ENCODE peak calls at places on chromosomes 1 and 21, in five cellular contexts. S is HCT116, M is SK-N-SH, B is GM12878, G is K562. H is an unnamed sample.

GRCh38 chr1:29096255-29096896 is 27.3 kb downstream of the TMEM200B start:
- DNase-seq in G (no peak), M (no peak), B (no peak), S (no peak), H (no peak)

GRCh38 chr1:15948091-15948591 is 27.8 kb downstream of the ZBTB17 start:
- DNase-seq in B (no peak), S (no peak), M (no peak), G (no peak), H (peak)

GRCh38 chr21:36134820-36135390 is at the start of gene CBR3:
- DNase-seq in B (no peak), M (peak), S (no peak), G (no peak), H (peak)

GRCh38 chr1:218850367-218850766 is 323.3 kb upstream of the LYPLAL1 start:
- DNase-seq in G (no peak), B (no peak), S (no peak), M (no peak), H (no peak)

GRCh38 chr1:27689423-27690173 is 17.6 kb upstream of the IFI6 start:
- DNase-seq in G (no peak), B (peak), S (no peak), M (no peak), H (no peak)

GRCh38 chr1:237562247-237562823 is 328.4 kb downstream of the ZP4 start:
- DNase-seq in G (peak), S (no peak), M (peak), B (peak), H (peak)

GRCh38 chr1:201578008-201578888 is 39.3 kb downstream of the NAV1 start:
- DNase-seq in B (no peak), S (no peak), M (no peak), G (peak), H (no peak)

GRCh38 chr1:205147191-205147590 is 25.4 kb upstream of the RBBP5 start:
- DNase-seq in B (no peak), M (no peak), S (no peak), G (no peak), H (no peak)

GRCh38 chr1:219518168-219518905 is 94.6 kb downstream of the ZC3H11B start:
- DNase-seq in M (peak), G (no peak), S (no peak), B (no peak), H (no peak)

GRCh38 chr1:54940027-54940426 is 40.4 kb upstream of the TMEM61 start:
- DNase-seq in B (no peak), S (no peak), M (no peak), G (no peak), H (peak)

GRCh38 chr1:152954436-152954835 is 7.4 kb downstream of the SPRR5 start:
- DNase-seq in G (no peak), S (no peak), B (no peak), M (no peak), H (no peak)

GRCh38 chr1:7294636-7295035 is 476.5 kb upstream of the VAMP3 start:
- DNase-seq in B (no peak), S (no peak), G (no peak), M (no peak), H (no peak)

GRCh38 chr1:221801773-221802516 is 60.1 kb upstream of the DUSP10 start:
- DNase-seq in M (no peak), G (no peak), S (no peak), B (no peak), H (peak)

GRCh38 chr1:158952416-158952815 is 21.1 kb downstream of the PYHIN1 start:
- DNase-seq in G (no peak), M (no peak), S (no peak), B (no peak), H (no peak)

GRCh38 chr1:82323144-82323543 is 522.4 kb downstream of the ADGRL2 start:
- DNase-seq in G (no peak), S (no peak), B (no peak), M (no peak), H (no peak)

GRCh38 chr1:167651161-167651693 is 21.2 kb downstream of the RCSD1 start:
- DNase-seq in M (no peak), B (no peak), G (no peak), S (no peak), H (no peak)

GRCh38 chr1:156571261-156571958 is 955 bp downstream of the IQGAP3 start:
- DNase-seq in G (no peak), S (no peak), M (no peak), B (no peak), H (no peak)

GRCh38 chr1:8420318-8420717 is 102.4 kb downstream of the SLC45A1 start:
- DNase-seq in B (no peak), M (no peak), G (no peak), S (no peak), H (no peak)

GRCh38 chr1:225347123-225347683 is 80.6 kb downstream of the LBR start:
- DNase-seq in M (no peak), B (peak), G (no peak), S (no peak), H (peak)

GRCh38 chr1:8408151-8408839 is 90.4 kb downstream of the SLC45A1 start:
- DNase-seq in G (no peak), M (no peak), B (no peak), S (no peak), H (peak)

GRCh38 chr1:85465099-85465790 is at the start of gene DDAH1:
- DNase-seq in S (peak), M (peak), B (no peak), G (no peak), H (peak)

GRCh38 chr21:35563885-35564451 is 496.4 kb downstream of the SETD4 start:
- DNase-seq in G (no peak), M (no peak), S (no peak), B (no peak), H (no peak)

GRCh38 chr1:212699839-212700596 is at the start of gene BATF3:
- DNase-seq in B (no peak), M (peak), S (no peak), G (peak), H (peak)

GRCh38 chr1:229781453-229781852 is 155.4 kb downstream of the URB2 start:
- DNase-seq in M (no peak), G (no peak), B (no peak), S (peak), H (peak)

GRCh38 chr1:5099558-5099957 is 445.1 kb downstream of the AJAP1 start:
- DNase-seq in M (no peak), B (no peak), S (no peak), G (no peak), H (no peak)

GRCh38 chr1:161962094-161962887 is 61.4 kb downstream of the OLFML2B start:
- DNase-seq in G (no peak), S (peak), B (peak), M (no peak), H (no peak)

GRCh38 chr1:183272390-183272801 is 86.3 kb downstream of the LAMC2 start:
- DNase-seq in M (no peak), G (no peak), B (no peak), S (no peak), H (no peak)
- H2AFZ ChIP-seq in M (peak), G (no peak), B (no peak), S (peak), H (no peak)

GRCh38 chr1:32753532-32754281 is 51.1 kb upstream of the SYNC start:
- DNase-seq in S (no peak), G (peak), B (no peak), M (peak), H (peak)
- TF ChIP-seq POLR2AphosphoS5 in S (no peak), G (peak), B (no peak), M (no peak), H (peak)

GRCh38 chr1:38030596-38031512 is 15.7 kb downstream of the POU3F1 start:
- DNase-seq in S (no peak), M (no peak), B (no peak), G (no peak), H (no peak)
- H2AFZ ChIP-seq in S (no peak), M (no peak), B (peak), G (no peak), H (no peak)

GRCh38 chr1:226626577-226626956 is 78.0 kb downstream of the STUM start:
- DNase-seq in G (peak), M (peak), S (peak), B (peak), H (peak)
- TF ChIP-seq POLR2AphosphoS5 in G (no peak), M (no peak), S (no peak), B (no peak), H (no peak)

GRCh38 chr1:94283462-94283861 is 46.1 kb upstream of the ARHGAP29 start:
- DNase-seq in B (no peak), S (no peak), G (no peak), M (no peak), H (no peak)

GRCh38 chr1:94286864-94287437 is 49.6 kb upstream of the ARHGAP29 start:
- DNase-seq in B (no peak), G (no peak), M (no peak), S (no peak), H (no peak)

GRCh38 chr1:94284481-94284880 is 47.1 kb upstream of the ARHGAP29 start:
- DNase-seq in B (no peak), S (no peak), M (no peak), G (no peak), H (no peak)

GRCh38 chr1:94282143-94282711 is 44.8 kb upstream of the ARHGAP29 start:
- DNase-seq in M (no peak), G (no peak), S (no peak), B (no peak), H (no peak)

DNA sequence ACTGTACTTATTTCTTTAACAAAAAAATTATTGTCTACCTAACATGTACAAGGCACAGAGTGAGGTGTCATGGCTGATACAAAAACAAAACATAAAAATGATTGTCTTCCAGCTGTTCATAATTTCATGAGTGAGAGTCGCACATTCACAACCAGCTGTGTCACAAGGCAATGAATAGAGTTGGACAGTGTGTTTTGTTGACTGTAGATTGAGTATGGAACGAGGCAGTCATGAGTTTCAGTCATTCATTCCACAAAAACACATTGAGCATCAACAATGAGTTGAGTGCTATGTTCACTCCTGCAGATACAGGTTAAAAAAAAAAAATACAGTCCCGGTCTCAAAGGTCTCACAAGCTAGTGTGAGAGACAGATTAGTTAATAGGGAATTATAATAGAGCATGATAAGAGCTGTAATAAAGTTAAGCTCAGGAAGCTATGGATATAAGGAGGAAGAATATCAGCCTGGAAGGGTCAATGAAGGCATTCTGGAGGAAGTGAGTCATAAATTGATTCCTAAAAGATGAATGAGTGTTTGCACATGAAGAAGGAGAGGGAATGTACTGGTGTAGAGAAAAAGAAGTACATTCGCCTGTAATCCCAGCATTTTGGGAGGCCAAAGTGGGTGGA is 47.8 kb upstream of the ARHGAP29 start:
- DNase-seq in M (no peak), B (no peak), G (no peak), S (no peak), H (no peak)
- H2AFZ ChIP-seq in M (no peak), B (no peak), G (no peak), S (no peak), H (no peak)

DNA sequence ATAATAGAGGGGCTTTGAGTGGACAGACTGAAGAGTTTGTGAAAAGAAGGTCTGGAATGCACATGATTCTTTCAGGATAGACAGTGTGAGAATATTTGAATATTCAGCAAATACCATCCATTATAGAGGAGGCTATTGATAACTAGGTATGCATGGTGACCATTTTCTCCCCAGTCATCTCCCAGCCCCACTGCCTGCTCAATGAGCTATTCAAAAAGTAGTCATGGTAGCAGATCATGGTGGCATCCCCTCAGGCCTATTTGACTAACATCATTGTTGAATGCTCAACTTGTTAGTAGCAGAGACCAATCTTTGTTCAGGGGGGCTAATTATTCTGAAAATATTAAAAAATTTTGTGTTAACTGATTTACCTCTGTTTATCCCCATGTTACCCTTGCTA is 311.6 kb downstream of the S1PR1 start:
- DNase-seq in G (no peak), B (no peak), S (no peak), M (no peak), H (no peak)
- TF ChIP-seq POLR2AphosphoS5 in G (no peak), B (no peak), S (no peak), M (no peak), H (no peak)

GRCh38 chr21:37219766-37220432 is 47.2 kb downstream of the VPS26C start:
- DNase-seq in G (no peak), S (no peak), M (no peak), B (no peak), H (no peak)
- H2AFZ ChIP-seq in G (no peak), S (no peak), M (peak), B (peak), H (peak)

DNA sequence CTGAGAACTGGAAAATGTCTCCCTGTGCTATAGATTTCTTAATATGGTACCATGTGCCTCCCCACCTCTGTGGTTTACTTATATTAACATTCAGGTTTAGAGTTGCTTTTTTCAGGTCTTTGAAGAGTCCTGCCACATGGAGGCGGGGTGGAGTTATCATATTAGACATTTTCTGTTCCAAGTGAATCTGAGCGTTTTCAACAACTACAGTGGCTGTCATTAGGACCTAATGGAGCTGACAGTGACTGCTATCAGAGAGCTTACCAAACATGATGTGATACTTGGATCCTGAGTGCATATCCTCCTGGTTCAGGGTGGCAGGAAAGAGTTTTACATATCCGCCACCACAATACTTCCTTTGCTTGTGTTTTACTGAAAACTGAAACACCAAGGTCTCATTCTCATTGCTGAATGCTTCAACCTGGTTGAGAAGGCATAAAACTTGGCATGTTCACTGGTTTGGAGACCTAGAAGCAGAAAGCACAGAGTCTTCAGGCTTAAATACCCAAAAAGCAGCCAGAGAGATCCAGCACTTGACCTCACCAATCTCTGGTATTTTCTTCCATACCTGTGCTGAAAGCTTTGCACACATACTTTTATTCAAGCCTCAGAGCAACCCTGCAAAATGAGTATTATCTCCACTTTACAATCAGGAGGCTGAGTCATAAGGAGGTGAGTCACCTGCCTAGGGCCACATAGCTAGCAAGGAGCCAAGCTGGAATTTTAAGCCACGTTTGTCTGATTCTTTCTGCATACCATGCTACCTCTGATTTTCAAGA is 47.4 kb upstream of the OSBPL9 start:
- DNase-seq in G (peak), M (no peak), B (peak), S (peak), H (peak)
- TF ChIP-seq POLR2AphosphoS5 in G (no peak), M (peak), B (peak), S (peak), H (no peak)

DNA sequence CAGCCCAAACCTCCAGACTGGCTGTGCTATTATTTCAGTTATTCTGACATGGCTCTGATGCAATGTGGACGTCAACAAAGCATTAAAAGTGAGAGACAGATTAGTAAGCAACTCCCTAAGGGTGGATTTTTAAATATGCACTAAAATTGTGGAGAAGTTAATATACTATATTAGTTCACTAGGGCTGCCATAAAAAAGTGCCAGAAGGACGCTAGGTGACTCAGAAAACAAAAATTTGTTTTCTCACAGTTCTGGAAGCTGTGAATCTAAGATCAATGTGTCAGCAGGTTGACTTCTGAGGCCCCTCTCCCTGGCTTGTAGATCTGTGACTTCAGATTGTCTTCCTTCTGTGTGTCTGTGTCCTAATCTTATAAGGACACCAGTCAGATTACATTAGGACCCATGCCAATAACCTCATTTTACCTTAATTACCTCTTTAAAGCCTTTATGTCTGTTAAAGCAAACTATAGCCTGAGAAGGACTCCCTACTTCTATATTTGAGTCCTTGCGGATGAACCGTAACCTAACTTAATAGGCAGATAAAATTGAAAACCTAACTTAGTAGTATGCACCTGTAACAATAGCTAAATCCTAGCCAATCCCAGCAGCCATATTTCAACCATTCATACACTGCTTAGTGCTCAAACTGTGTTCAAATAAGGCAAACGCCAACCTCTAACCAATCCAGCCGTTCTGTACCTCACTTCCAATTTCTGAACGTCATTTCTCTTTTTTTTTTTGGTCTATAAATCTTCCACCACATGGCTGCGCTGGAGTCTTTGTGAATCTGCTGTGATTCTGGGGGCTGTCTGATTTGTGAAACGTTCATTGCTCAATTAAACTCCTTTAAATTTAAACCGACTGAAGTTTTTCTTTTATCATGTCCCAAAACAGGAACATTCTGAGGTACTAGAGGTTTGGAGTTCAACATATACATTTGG is 65.9 kb upstream of the BACH1 start:
- DNase-seq in B (no peak), S (no peak), G (no peak), M (no peak), H (no peak)
- H2AFZ ChIP-seq in B (peak), S (no peak), G (no peak), M (peak), H (peak)

H was measured in GM23338.